ENCODE peak calls at places on chromosomes 13 and 19, in six cellular contexts. One of them, this sample, is unnamed.

GRCh38 chr19:8831832-8832131 is 322 bp downstream of the ZNF558 start:
- DNase-seq in AG09319: no peak
- DNase-seq in cardiac fibroblast: no peak
- DNase-seq in astrocyte of the spinal cord: no peak
- DNase-seq in progenitor cell of endocrine pancreas: no peak
- DNase-seq in brain microvascular endothelial cell: no peak
- DNase-seq in this sample: no peak

GRCh38 chr19:4556574-4557185 is 2.8 kb downstream of the SEMA6B start:
- DNase-seq in astrocyte of the spinal cord: no peak
- DNase-seq in progenitor cell of endocrine pancreas: no peak
- DNase-seq in AG09319: no peak
- DNase-seq in cardiac fibroblast: peak; percentile 36
- DNase-seq in brain microvascular endothelial cell: no peak
- DNase-seq in this sample: peak; percentile 74

GRCh38 chr19:45074744-45075143 is 1.5 kb downstream of the ZNF296 start:
- DNase-seq in brain microvascular endothelial cell: no peak
- DNase-seq in progenitor cell of endocrine pancreas: no peak
- DNase-seq in AG09319: no peak
- DNase-seq in cardiac fibroblast: no peak
- DNase-seq in astrocyte of the spinal cord: no peak
- DNase-seq in this sample: no peak

GRCh38 chr13:40863723-40864122 is 74.3 kb downstream of the SLC25A15 start:
- DNase-seq in brain microvascular endothelial cell: no peak
- DNase-seq in progenitor cell of endocrine pancreas: no peak
- DNase-seq in cardiac fibroblast: no peak
- DNase-seq in AG09319: no peak
- DNase-seq in astrocyte of the spinal cord: no peak
- DNase-seq in this sample: no peak

GRCh38 chr19:18496167-18496979 is 25.5 kb downstream of the ELL start:
- DNase-seq in brain microvascular endothelial cell: peak; percentile 61
- DNase-seq in progenitor cell of endocrine pancreas: no peak
- DNase-seq in AG09319: no peak
- DNase-seq in astrocyte of the spinal cord: peak; percentile 32
- DNase-seq in cardiac fibroblast: peak; percentile 81
- DNase-seq in this sample: peak; percentile 71

GRCh38 chr13:50198508-50198907 is 183.3 kb downstream of the KCNRG start:
- DNase-seq in cardiac fibroblast: peak; percentile 95
- DNase-seq in progenitor cell of endocrine pancreas: no peak
- DNase-seq in astrocyte of the spinal cord: peak; percentile 50
- DNase-seq in AG09319: peak; percentile 14
- DNase-seq in brain microvascular endothelial cell: peak; percentile 39
- DNase-seq in this sample: no peak

GRCh38 chr13:101728021-101728420 is 275.5 kb downstream of the ITGBL1 start:
- DNase-seq in cardiac fibroblast: no peak
- DNase-seq in progenitor cell of endocrine pancreas: no peak
- DNase-seq in astrocyte of the spinal cord: no peak
- DNase-seq in AG09319: no peak
- DNase-seq in brain microvascular endothelial cell: no peak
- DNase-seq in this sample: no peak

GRCh38 chr19:10286803-10287737 is at the start of gene ICAM4:
- DNase-seq in cardiac fibroblast: peak; percentile 39
- DNase-seq in AG09319: no peak
- DNase-seq in progenitor cell of endocrine pancreas: no peak
- DNase-seq in brain microvascular endothelial cell: no peak
- DNase-seq in astrocyte of the spinal cord: no peak
- DNase-seq in this sample: no peak

GRCh38 chr19:50357178-50358100 is 8.0 kb downstream of the NAPSA start:
- DNase-seq in cardiac fibroblast: peak; percentile 70
- DNase-seq in progenitor cell of endocrine pancreas: peak; percentile 55
- DNase-seq in AG09319: no peak
- DNase-seq in brain microvascular endothelial cell: peak; percentile 69
- DNase-seq in astrocyte of the spinal cord: peak; percentile 60
- DNase-seq in this sample: peak; percentile 82

GRCh38 chr13:110869805-110870706 is 44.8 kb downstream of the ANKRD10 start:
- DNase-seq in cardiac fibroblast: peak; percentile 100
- DNase-seq in AG09319: peak; percentile 99
- DNase-seq in astrocyte of the spinal cord: peak; percentile 100
- DNase-seq in progenitor cell of endocrine pancreas: no peak
- DNase-seq in brain microvascular endothelial cell: peak; percentile 100
- DNase-seq in this sample: peak; percentile 83

GRCh38 chr13:37481005-37481857 is 117.3 kb downstream of the POSTN start:
- DNase-seq in progenitor cell of endocrine pancreas: no peak
- DNase-seq in astrocyte of the spinal cord: peak; percentile 78
- DNase-seq in brain microvascular endothelial cell: no peak
- DNase-seq in cardiac fibroblast: peak; percentile 35
- DNase-seq in AG09319: no peak
- DNase-seq in this sample: no peak

GRCh38 chr13:51520524-51520923 is 63.7 kb upstream of the WDFY2 start:
- DNase-seq in progenitor cell of endocrine pancreas: no peak
- DNase-seq in brain microvascular endothelial cell: peak; percentile 46
- DNase-seq in cardiac fibroblast: peak; percentile 89
- DNase-seq in AG09319: no peak
- DNase-seq in astrocyte of the spinal cord: peak; percentile 45
- DNase-seq in this sample: no peak

GRCh38 chr19:46639356-46640061 is 3.5 kb upstream of the GNG8 start:
- DNase-seq in progenitor cell of endocrine pancreas: no peak
- DNase-seq in brain microvascular endothelial cell: no peak
- DNase-seq in cardiac fibroblast: peak; percentile 62
- DNase-seq in AG09319: no peak
- DNase-seq in astrocyte of the spinal cord: no peak
- DNase-seq in this sample: no peak

GRCh38 chr13:46059405-46059804 is 6.9 kb upstream of the ZC3H13 start:
- DNase-seq in AG09319: no peak
- DNase-seq in brain microvascular endothelial cell: no peak
- DNase-seq in astrocyte of the spinal cord: no peak
- DNase-seq in cardiac fibroblast: no peak
- DNase-seq in progenitor cell of endocrine pancreas: no peak
- DNase-seq in this sample: no peak

GRCh38 chr13:80753951-80754350 is 413.0 kb upstream of the SPRY2 start:
- DNase-seq in progenitor cell of endocrine pancreas: no peak
- DNase-seq in cardiac fibroblast: no peak
- DNase-seq in astrocyte of the spinal cord: no peak
- DNase-seq in AG09319: no peak
- DNase-seq in brain microvascular endothelial cell: no peak
- DNase-seq in this sample: no peak

GRCh38 chr13:101289764-101290163 is 126.5 kb downstream of the NALCN start:
- DNase-seq in astrocyte of the spinal cord: peak; percentile 80
- DNase-seq in cardiac fibroblast: peak; percentile 64
- DNase-seq in progenitor cell of endocrine pancreas: peak; percentile 26
- DNase-seq in brain microvascular endothelial cell: peak; percentile 86
- DNase-seq in AG09319: no peak
- DNase-seq in this sample: no peak

GRCh38 chr19:36140289-36141038 is 598 bp downstream of the CAPNS1 start:
- DNase-seq in cardiac fibroblast: peak; percentile 60
- DNase-seq in progenitor cell of endocrine pancreas: no peak
- DNase-seq in brain microvascular endothelial cell: peak; percentile 62
- DNase-seq in AG09319: no peak
- DNase-seq in astrocyte of the spinal cord: peak; percentile 65
- DNase-seq in this sample: peak; percentile 63

GRCh38 chr13:47991859-47992258 is 9.2 kb downstream of the SUCLA2 start:
- DNase-seq in brain microvascular endothelial cell: no peak
- DNase-seq in astrocyte of the spinal cord: no peak
- DNase-seq in AG09319: no peak
- DNase-seq in cardiac fibroblast: no peak
- DNase-seq in progenitor cell of endocrine pancreas: no peak
- DNase-seq in this sample: no peak

GRCh38 chr19:9306443-9306842 is 3.2 kb downstream of the ZNF699 start:
- DNase-seq in astrocyte of the spinal cord: peak; percentile 85
- DNase-seq in progenitor cell of endocrine pancreas: no peak
- DNase-seq in cardiac fibroblast: peak; percentile 90
- DNase-seq in brain microvascular endothelial cell: peak; percentile 72
- DNase-seq in AG09319: no peak
- DNase-seq in this sample: no peak

GRCh38 chr13:110388141-110388943 is 81.3 kb downstream of the COL4A2 start:
- DNase-seq in progenitor cell of endocrine pancreas: no peak
- DNase-seq in astrocyte of the spinal cord: peak; percentile 78
- DNase-seq in AG09319: no peak
- DNase-seq in cardiac fibroblast: peak; percentile 93
- DNase-seq in brain microvascular endothelial cell: peak; percentile 94
- DNase-seq in this sample: no peak

GRCh38 chr19:39083983-39084731 is at the start of gene ACP7:
- DNase-seq in brain microvascular endothelial cell: no peak
- DNase-seq in astrocyte of the spinal cord: no peak
- DNase-seq in AG09319: no peak
- DNase-seq in progenitor cell of endocrine pancreas: no peak
- DNase-seq in cardiac fibroblast: no peak
- DNase-seq in this sample: peak; percentile 78

GRCh38 chr13:105272660-105273631 is 1262.5 kb downstream of the EFNB2 start:
- DNase-seq in astrocyte of the spinal cord: no peak
- DNase-seq in progenitor cell of endocrine pancreas: no peak
- DNase-seq in AG09319: no peak
- DNase-seq in cardiac fibroblast: no peak
- DNase-seq in brain microvascular endothelial cell: no peak
- DNase-seq in this sample: no peak

GRCh38 chr19:45492627-45493470 is 4.0 kb downstream of the RTN2 start:
- DNase-seq in brain microvascular endothelial cell: peak; percentile 61
- DNase-seq in cardiac fibroblast: peak; percentile 66
- DNase-seq in astrocyte of the spinal cord: peak; percentile 63
- DNase-seq in progenitor cell of endocrine pancreas: no peak
- DNase-seq in AG09319: peak; percentile 39
- DNase-seq in this sample: no peak

GRCh38 chr13:48074006-48074405 is 20.9 kb downstream of the MED4 start:
- DNase-seq in cardiac fibroblast: no peak
- DNase-seq in AG09319: no peak
- DNase-seq in progenitor cell of endocrine pancreas: no peak
- DNase-seq in astrocyte of the spinal cord: no peak
- DNase-seq in brain microvascular endothelial cell: no peak
- DNase-seq in this sample: no peak

GRCh38 chr13:85650613-85651012 is 148.6 kb downstream of the SLITRK6 start:
- DNase-seq in astrocyte of the spinal cord: no peak
- DNase-seq in progenitor cell of endocrine pancreas: no peak
- DNase-seq in cardiac fibroblast: no peak
- DNase-seq in brain microvascular endothelial cell: no peak
- DNase-seq in AG09319: no peak
- DNase-seq in this sample: no peak

GRCh38 chr19:10762656-10763055 is 44.8 kb downstream of the DNM2 start:
- DNase-seq in progenitor cell of endocrine pancreas: no peak
- DNase-seq in cardiac fibroblast: no peak
- DNase-seq in astrocyte of the spinal cord: no peak
- DNase-seq in brain microvascular endothelial cell: no peak
- DNase-seq in AG09319: no peak
- DNase-seq in this sample: peak; percentile 42

GRCh38 chr13:27712421-27712820 is 79.9 kb upstream of the GSX1 start:
- DNase-seq in progenitor cell of endocrine pancreas: no peak
- DNase-seq in brain microvascular endothelial cell: peak; percentile 3
- DNase-seq in cardiac fibroblast: peak; percentile 12
- DNase-seq in astrocyte of the spinal cord: no peak
- DNase-seq in AG09319: no peak
- DNase-seq in this sample: peak; percentile 5
- TF ChIP-seq CTCF in progenitor cell of endocrine pancreas: peak; percentile 24
- TF ChIP-seq CTCF in brain microvascular endothelial cell: peak; percentile 43
- TF ChIP-seq CTCF in cardiac fibroblast: no peak
- TF ChIP-seq CTCF in astrocyte of the spinal cord: no peak
- TF ChIP-seq CTCF in AG09319: peak; percentile 21
- TF ChIP-seq CTCF in this sample: no peak

DNA sequence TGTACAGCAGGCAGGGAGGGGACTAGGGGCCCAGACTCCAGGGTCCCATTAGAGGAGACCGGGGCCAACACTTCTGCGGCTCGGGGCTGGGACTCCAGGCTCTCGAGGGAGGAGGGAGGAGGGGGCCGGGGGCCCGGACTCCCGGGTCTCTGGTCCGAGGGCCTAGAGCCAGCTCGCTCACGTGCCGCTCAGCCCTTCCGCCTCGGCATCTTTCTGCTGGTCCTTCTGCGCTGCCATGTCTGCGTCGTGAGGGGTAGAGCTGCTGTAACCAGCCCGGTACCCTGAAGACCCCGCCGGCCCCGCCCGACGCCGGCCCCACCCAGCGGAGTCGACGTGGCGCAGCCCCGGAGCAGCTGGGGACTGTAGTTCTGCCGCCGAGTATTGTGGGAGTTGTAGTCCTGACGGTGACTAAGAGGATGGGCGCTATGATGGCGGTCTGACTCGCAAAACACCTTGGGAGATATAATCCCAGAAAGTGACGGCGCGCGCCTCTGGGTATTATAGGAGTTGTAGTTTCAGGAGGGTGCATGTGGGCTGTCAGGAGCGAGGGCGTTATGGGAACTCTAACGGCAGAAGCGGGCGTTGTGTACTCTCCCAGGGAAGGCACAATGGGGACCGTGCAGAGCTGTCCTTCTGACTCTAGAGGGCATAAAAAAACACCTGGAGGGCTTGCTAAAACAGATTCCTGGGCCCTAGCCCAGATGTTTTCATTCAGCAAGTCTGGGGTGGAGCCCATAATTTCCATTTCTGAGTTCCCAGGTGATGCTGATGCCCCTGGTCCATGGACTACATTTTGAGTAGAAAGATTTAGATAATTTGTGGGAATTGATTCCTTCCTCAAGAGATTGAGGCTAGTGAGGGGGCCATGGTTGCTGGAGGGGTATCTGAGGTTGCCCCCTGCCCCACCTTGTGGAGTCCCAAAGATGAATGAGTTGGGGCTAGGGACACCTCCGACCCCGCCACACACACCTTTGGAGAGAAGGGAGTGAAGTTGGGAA is at the start of gene RABAC1:
- DNase-seq in AG09319: peak; percentile 67
- DNase-seq in brain microvascular endothelial cell: peak; percentile 89
- DNase-seq in astrocyte of the spinal cord: peak; percentile 91
- DNase-seq in progenitor cell of endocrine pancreas: peak; percentile 81
- DNase-seq in cardiac fibroblast: peak; percentile 93
- DNase-seq in this sample: peak; percentile 93
- TF ChIP-seq CTCF in AG09319: peak; percentile 17
- TF ChIP-seq CTCF in brain microvascular endothelial cell: peak; percentile 41
- TF ChIP-seq CTCF in astrocyte of the spinal cord: peak; percentile 13
- TF ChIP-seq CTCF in progenitor cell of endocrine pancreas: peak; percentile 36
- TF ChIP-seq CTCF in cardiac fibroblast: peak; percentile 27
- TF ChIP-seq CTCF in this sample: no peak

DNA sequence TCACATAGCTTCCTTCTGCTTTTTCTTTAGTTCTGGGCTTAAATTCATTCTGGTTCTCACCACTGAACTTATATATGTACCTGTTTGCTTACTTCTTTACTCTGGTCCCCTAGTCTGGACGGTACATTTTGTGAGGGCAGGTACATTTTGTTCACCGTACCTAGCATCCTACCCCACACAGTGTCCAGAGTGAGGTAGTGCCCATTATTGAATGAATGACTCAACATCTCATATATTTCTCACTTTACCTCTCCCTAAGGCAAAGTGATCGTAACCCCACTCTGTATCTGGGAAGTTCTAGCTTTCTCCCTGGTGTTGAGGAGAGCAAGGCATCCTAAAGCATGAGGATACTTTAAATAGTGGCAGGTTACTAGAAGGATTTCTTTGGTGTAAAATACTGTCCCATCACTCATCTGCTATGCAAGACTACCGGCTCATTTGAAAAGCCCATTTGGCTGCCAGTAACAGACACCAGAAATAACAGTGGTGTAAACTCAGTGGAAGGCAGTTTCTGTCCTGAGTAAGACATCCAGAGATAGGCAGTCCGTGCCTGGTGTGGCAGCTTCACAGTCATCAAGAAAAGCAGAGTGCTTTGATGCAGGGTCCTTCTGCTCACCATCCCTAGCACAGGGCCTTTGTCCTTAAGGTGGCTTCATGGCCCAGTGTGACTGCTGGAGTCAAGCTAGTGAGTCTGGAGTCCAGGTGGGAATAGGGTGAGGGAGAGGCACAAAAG is 111.9 kb downstream of the SIPA1L3 start:
- DNase-seq in astrocyte of the spinal cord: no peak
- DNase-seq in AG09319: no peak
- DNase-seq in progenitor cell of endocrine pancreas: no peak
- DNase-seq in brain microvascular endothelial cell: no peak
- DNase-seq in cardiac fibroblast: no peak
- DNase-seq in this sample: no peak
- TF ChIP-seq CTCF in astrocyte of the spinal cord: no peak
- TF ChIP-seq CTCF in AG09319: no peak
- TF ChIP-seq CTCF in progenitor cell of endocrine pancreas: no peak
- TF ChIP-seq CTCF in brain microvascular endothelial cell: no peak
- TF ChIP-seq CTCF in cardiac fibroblast: no peak
- TF ChIP-seq CTCF in this sample: no peak

GRCh38 chr13:113086031-113086750 is 19.4 kb upstream of the F7 start:
- DNase-seq in AG09319: no peak
- DNase-seq in progenitor cell of endocrine pancreas: no peak
- DNase-seq in astrocyte of the spinal cord: no peak
- DNase-seq in cardiac fibroblast: no peak
- DNase-seq in brain microvascular endothelial cell: no peak
- DNase-seq in this sample: no peak
- TF ChIP-seq CTCF in AG09319: no peak
- TF ChIP-seq CTCF in progenitor cell of endocrine pancreas: no peak
- TF ChIP-seq CTCF in astrocyte of the spinal cord: peak; percentile 17
- TF ChIP-seq CTCF in cardiac fibroblast: peak; percentile 26
- TF ChIP-seq CTCF in brain microvascular endothelial cell: peak; percentile 22
- TF ChIP-seq CTCF in this sample: no peak